ENCODE peak calls at places on chromosomes 3 and 15, in eight cellular contexts. One of them, this sample, is unnamed.

GRCh38 chr3:181326637-181327223 is 337.2 kb upstream of the DNAJC19 start:
- DNase-seq in T-helper 17 cell: no peak
- DNase-seq in HFFc6: no peak
- DNase-seq in NCI-H2227 treated with DMSO at 0.1 percent for 48 hours: no peak
- DNase-seq in transverse colon: no peak
- DNase-seq in NCI-H1417: peak
- DNase-seq in GM04504: no peak
- DNase-seq in astrocyte of the spinal cord: peak
- DNase-seq in this sample: no peak

GRCh38 chr15:44726568-44727461 is 9.5 kb upstream of the TRIM69 start:
- DNase-seq in T-helper 17 cell: peak
- DNase-seq in HFFc6: peak
- DNase-seq in NCI-H2227 treated with DMSO at 0.1 percent for 48 hours: no peak
- DNase-seq in transverse colon: peak
- DNase-seq in NCI-H1417: peak
- DNase-seq in GM04504: peak
- DNase-seq in astrocyte of the spinal cord: peak
- DNase-seq in this sample: no peak

GRCh38 chr15:23516866-23517265 is 48.6 kb upstream of the MKRN3 start:
- DNase-seq in T-helper 17 cell: no peak
- DNase-seq in HFFc6: no peak
- DNase-seq in NCI-H2227 treated with DMSO at 0.1 percent for 48 hours: no peak
- DNase-seq in transverse colon: no peak
- DNase-seq in NCI-H1417: no peak
- DNase-seq in GM04504: no peak
- DNase-seq in astrocyte of the spinal cord: no peak
- DNase-seq in this sample: no peak

GRCh38 chr3:35899245-35899644 is 259.9 kb downstream of the ARPP21 start:
- DNase-seq in T-helper 17 cell: no peak
- DNase-seq in HFFc6: no peak
- DNase-seq in NCI-H2227 treated with DMSO at 0.1 percent for 48 hours: no peak
- DNase-seq in transverse colon: no peak
- DNase-seq in NCI-H1417: no peak
- DNase-seq in GM04504: no peak
- DNase-seq in astrocyte of the spinal cord: no peak
- DNase-seq in this sample: no peak

GRCh38 chr3:44712455-44713075 is at the start of gene ZNF502:
- DNase-seq in T-helper 17 cell: peak
- DNase-seq in HFFc6: no peak
- DNase-seq in NCI-H2227 treated with DMSO at 0.1 percent for 48 hours: peak
- DNase-seq in transverse colon: peak
- DNase-seq in NCI-H1417: no peak
- DNase-seq in GM04504: peak
- DNase-seq in astrocyte of the spinal cord: peak
- DNase-seq in this sample: peak

GRCh38 chr3:128800241-128801187 is 74.5 kb downstream of the RAB7A start:
- DNase-seq in T-helper 17 cell: no peak
- DNase-seq in HFFc6: no peak
- DNase-seq in NCI-H2227 treated with DMSO at 0.1 percent for 48 hours: peak
- DNase-seq in transverse colon: no peak
- DNase-seq in NCI-H1417: no peak
- DNase-seq in GM04504: no peak
- DNase-seq in astrocyte of the spinal cord: peak
- DNase-seq in this sample: no peak

GRCh38 chr15:74815121-74815933 is 2.7 kb downstream of the LMAN1L start:
- DNase-seq in T-helper 17 cell: no peak
- DNase-seq in HFFc6: no peak
- DNase-seq in NCI-H2227 treated with DMSO at 0.1 percent for 48 hours: no peak
- DNase-seq in transverse colon: peak
- DNase-seq in NCI-H1417: no peak
- DNase-seq in GM04504: no peak
- DNase-seq in astrocyte of the spinal cord: no peak
- DNase-seq in this sample: no peak

GRCh38 chr3:25885544-25885943 is 95.7 kb downstream of the OXSM start:
- DNase-seq in T-helper 17 cell: no peak
- DNase-seq in HFFc6: no peak
- DNase-seq in NCI-H2227 treated with DMSO at 0.1 percent for 48 hours: no peak
- DNase-seq in transverse colon: no peak
- DNase-seq in NCI-H1417: no peak
- DNase-seq in GM04504: no peak
- DNase-seq in astrocyte of the spinal cord: no peak
- DNase-seq in this sample: no peak

GRCh38 chr3:144235489-144235888 is 263.9 kb downstream of the DIPK2A start:
- DNase-seq in T-helper 17 cell: no peak
- DNase-seq in HFFc6: no peak
- DNase-seq in NCI-H2227 treated with DMSO at 0.1 percent for 48 hours: no peak
- DNase-seq in transverse colon: no peak
- DNase-seq in NCI-H1417: no peak
- DNase-seq in GM04504: no peak
- DNase-seq in astrocyte of the spinal cord: no peak
- DNase-seq in this sample: no peak

GRCh38 chr3:13069495-13069894 is 3.7 kb downstream of the IQSEC1 start:
- DNase-seq in T-helper 17 cell: no peak
- DNase-seq in HFFc6: no peak
- DNase-seq in NCI-H2227 treated with DMSO at 0.1 percent for 48 hours: no peak
- DNase-seq in transverse colon: peak
- DNase-seq in NCI-H1417: no peak
- DNase-seq in GM04504: no peak
- DNase-seq in astrocyte of the spinal cord: no peak
- DNase-seq in this sample: no peak

GRCh38 chr3:56219894-56220805 is 248.1 kb downstream of the ERC2 start:
- DNase-seq in T-helper 17 cell: no peak
- DNase-seq in HFFc6: no peak
- DNase-seq in NCI-H2227 treated with DMSO at 0.1 percent for 48 hours: no peak
- DNase-seq in transverse colon: no peak
- DNase-seq in NCI-H1417: peak
- DNase-seq in GM04504: no peak
- DNase-seq in astrocyte of the spinal cord: no peak
- DNase-seq in this sample: no peak

GRCh38 chr3:4675704-4676103 is 182.6 kb downstream of the ITPR1 start:
- DNase-seq in T-helper 17 cell: no peak
- DNase-seq in HFFc6: no peak
- DNase-seq in NCI-H2227 treated with DMSO at 0.1 percent for 48 hours: no peak
- DNase-seq in transverse colon: no peak
- DNase-seq in NCI-H1417: no peak
- DNase-seq in GM04504: no peak
- DNase-seq in astrocyte of the spinal cord: no peak
- DNase-seq in this sample: no peak

GRCh38 chr15:100308222-100309007 is 33.4 kb downstream of the ADAMTS17 start:
- DNase-seq in T-helper 17 cell: no peak
- DNase-seq in HFFc6: no peak
- DNase-seq in NCI-H2227 treated with DMSO at 0.1 percent for 48 hours: no peak
- DNase-seq in transverse colon: no peak
- DNase-seq in NCI-H1417: peak
- DNase-seq in GM04504: no peak
- DNase-seq in astrocyte of the spinal cord: no peak
- DNase-seq in this sample: no peak

GRCh38 chr15:55457401-55458022 is 49.2 kb downstream of the PIERCE2 start:
- DNase-seq in T-helper 17 cell: no peak
- DNase-seq in HFFc6: no peak
- DNase-seq in NCI-H2227 treated with DMSO at 0.1 percent for 48 hours: no peak
- DNase-seq in transverse colon: no peak
- DNase-seq in NCI-H1417: peak
- DNase-seq in GM04504: no peak
- DNase-seq in astrocyte of the spinal cord: no peak
- DNase-seq in this sample: peak

GRCh38 chr15:90851114-90851513 is 17.3 kb upstream of the FURIN start:
- DNase-seq in T-helper 17 cell: peak
- DNase-seq in HFFc6: no peak
- DNase-seq in NCI-H2227 treated with DMSO at 0.1 percent for 48 hours: no peak
- DNase-seq in transverse colon: no peak
- DNase-seq in NCI-H1417: no peak
- DNase-seq in GM04504: no peak
- DNase-seq in astrocyte of the spinal cord: no peak
- DNase-seq in this sample: no peak

GRCh38 chr3:12165909-12166308 is 7.2 kb upstream of the TIMP4 start:
- DNase-seq in T-helper 17 cell: no peak
- DNase-seq in HFFc6: no peak
- DNase-seq in NCI-H2227 treated with DMSO at 0.1 percent for 48 hours: no peak
- DNase-seq in transverse colon: no peak
- DNase-seq in NCI-H1417: no peak
- DNase-seq in GM04504: no peak
- DNase-seq in astrocyte of the spinal cord: no peak
- DNase-seq in this sample: no peak

GRCh38 chr3:123392871-123393620 is 55.8 kb downstream of the ADCY5 start:
- DNase-seq in T-helper 17 cell: no peak
- DNase-seq in HFFc6: peak
- DNase-seq in NCI-H2227 treated with DMSO at 0.1 percent for 48 hours: no peak
- DNase-seq in transverse colon: no peak
- DNase-seq in NCI-H1417: peak
- DNase-seq in GM04504: no peak
- DNase-seq in astrocyte of the spinal cord: no peak
- DNase-seq in this sample: no peak

GRCh38 chr3:142896201-142896755 is 7.4 kb upstream of the PCOLCE2 start:
- DNase-seq in T-helper 17 cell: no peak
- DNase-seq in HFFc6: peak
- DNase-seq in NCI-H2227 treated with DMSO at 0.1 percent for 48 hours: no peak
- DNase-seq in transverse colon: no peak
- DNase-seq in NCI-H1417: no peak
- DNase-seq in GM04504: peak
- DNase-seq in astrocyte of the spinal cord: peak
- DNase-seq in this sample: no peak

GRCh38 chr3:150202696-150203095 is 205.4 kb upstream of the TSC22D2 start:
- DNase-seq in T-helper 17 cell: no peak
- DNase-seq in HFFc6: no peak
- DNase-seq in NCI-H2227 treated with DMSO at 0.1 percent for 48 hours: no peak
- DNase-seq in transverse colon: no peak
- DNase-seq in NCI-H1417: peak
- DNase-seq in GM04504: no peak
- DNase-seq in astrocyte of the spinal cord: no peak
- DNase-seq in this sample: no peak

GRCh38 chr3:58351920-58352319 is 19.2 kb downstream of the PXK start:
- DNase-seq in T-helper 17 cell: no peak
- DNase-seq in HFFc6: no peak
- DNase-seq in NCI-H2227 treated with DMSO at 0.1 percent for 48 hours: no peak
- DNase-seq in transverse colon: no peak
- DNase-seq in NCI-H1417: peak
- DNase-seq in GM04504: no peak
- DNase-seq in astrocyte of the spinal cord: no peak
- DNase-seq in this sample: no peak

GRCh38 chr15:61314443-61314842 is 85.3 kb upstream of the RORA start:
- DNase-seq in T-helper 17 cell: no peak
- DNase-seq in HFFc6: no peak
- DNase-seq in NCI-H2227 treated with DMSO at 0.1 percent for 48 hours: no peak
- DNase-seq in transverse colon: no peak
- DNase-seq in NCI-H1417: no peak
- DNase-seq in GM04504: no peak
- DNase-seq in astrocyte of the spinal cord: no peak
- DNase-seq in this sample: no peak

GRCh38 chr15:63006032-63006878 is 36.3 kb upstream of the TPM1 start:
- DNase-seq in T-helper 17 cell: no peak
- DNase-seq in HFFc6: no peak
- DNase-seq in NCI-H2227 treated with DMSO at 0.1 percent for 48 hours: no peak
- DNase-seq in transverse colon: no peak
- DNase-seq in NCI-H1417: no peak
- DNase-seq in GM04504: no peak
- DNase-seq in astrocyte of the spinal cord: no peak
- DNase-seq in this sample: no peak

GRCh38 chr15:46080018-46080417 is 445.2 kb downstream of the SQOR start:
- DNase-seq in T-helper 17 cell: no peak
- DNase-seq in HFFc6: no peak
- DNase-seq in NCI-H2227 treated with DMSO at 0.1 percent for 48 hours: peak
- DNase-seq in transverse colon: no peak
- DNase-seq in NCI-H1417: peak
- DNase-seq in GM04504: no peak
- DNase-seq in astrocyte of the spinal cord: peak
- DNase-seq in this sample: no peak

GRCh38 chr3:31957106-31957505 is 24.0 kb downstream of the OSBPL10 start:
- DNase-seq in T-helper 17 cell: no peak
- DNase-seq in HFFc6: no peak
- DNase-seq in NCI-H2227 treated with DMSO at 0.1 percent for 48 hours: no peak
- DNase-seq in transverse colon: no peak
- DNase-seq in NCI-H1417: no peak
- DNase-seq in GM04504: no peak
- DNase-seq in astrocyte of the spinal cord: peak
- DNase-seq in this sample: no peak

GRCh38 chr15:51801391-51801835 is 28.0 kb upstream of the TMOD3 start:
- DNase-seq in T-helper 17 cell: no peak
- DNase-seq in HFFc6: no peak
- DNase-seq in NCI-H2227 treated with DMSO at 0.1 percent for 48 hours: no peak
- DNase-seq in transverse colon: no peak
- DNase-seq in NCI-H1417: no peak
- DNase-seq in GM04504: no peak
- DNase-seq in astrocyte of the spinal cord: peak
- DNase-seq in this sample: no peak

GRCh38 chr3:125622381-125622788 is 27.1 kb upstream of the OSBPL11 start:
- DNase-seq in T-helper 17 cell: no peak
- DNase-seq in HFFc6: no peak
- DNase-seq in NCI-H2227 treated with DMSO at 0.1 percent for 48 hours: no peak
- DNase-seq in transverse colon: no peak
- DNase-seq in NCI-H1417: no peak
- DNase-seq in GM04504: no peak
- DNase-seq in astrocyte of the spinal cord: no peak
- DNase-seq in this sample: peak

GRCh38 chr3:8482960-8483665 is 18.5 kb upstream of the LMCD1 start:
- DNase-seq in T-helper 17 cell: no peak
- DNase-seq in HFFc6: peak
- DNase-seq in NCI-H2227 treated with DMSO at 0.1 percent for 48 hours: no peak
- DNase-seq in transverse colon: peak
- DNase-seq in NCI-H1417: no peak
- DNase-seq in GM04504: peak
- DNase-seq in astrocyte of the spinal cord: peak
- DNase-seq in this sample: peak

GRCh38 chr3:115164374-115165221 is 17.5 kb upstream of the ZBTB20 start:
- DNase-seq in T-helper 17 cell: no peak
- DNase-seq in HFFc6: no peak
- DNase-seq in NCI-H2227 treated with DMSO at 0.1 percent for 48 hours: no peak
- DNase-seq in transverse colon: no peak
- DNase-seq in NCI-H1417: no peak
- DNase-seq in GM04504: no peak
- DNase-seq in astrocyte of the spinal cord: peak
- DNase-seq in this sample: no peak

GRCh38 chr15:93859176-93859575 is 372.2 kb upstream of the MCTP2 start:
- DNase-seq in T-helper 17 cell: no peak
- DNase-seq in HFFc6: no peak
- DNase-seq in NCI-H2227 treated with DMSO at 0.1 percent for 48 hours: no peak
- DNase-seq in transverse colon: no peak
- DNase-seq in NCI-H1417: no peak
- DNase-seq in GM04504: no peak
- DNase-seq in astrocyte of the spinal cord: no peak
- DNase-seq in this sample: no peak

GRCh38 chr3:120435621-120436020 is 15.2 kb downstream of the FSTL1 start:
- DNase-seq in T-helper 17 cell: no peak
- DNase-seq in HFFc6: peak
- DNase-seq in NCI-H2227 treated with DMSO at 0.1 percent for 48 hours: no peak
- DNase-seq in transverse colon: no peak
- DNase-seq in NCI-H1417: peak
- DNase-seq in GM04504: no peak
- DNase-seq in astrocyte of the spinal cord: peak
- DNase-seq in this sample: no peak

GRCh38 chr3:114829786-114830185 is 317.3 kb downstream of the ZBTB20 start:
- DNase-seq in T-helper 17 cell: no peak
- DNase-seq in HFFc6: no peak
- DNase-seq in NCI-H2227 treated with DMSO at 0.1 percent for 48 hours: no peak
- DNase-seq in transverse colon: no peak
- DNase-seq in NCI-H1417: no peak
- DNase-seq in GM04504: no peak
- DNase-seq in astrocyte of the spinal cord: no peak
- DNase-seq in this sample: no peak

GRCh38 chr15:69081310-69082004 is 67.0 kb downstream of the NOX5 start:
- DNase-seq in T-helper 17 cell: no peak
- DNase-seq in HFFc6: peak
- DNase-seq in NCI-H2227 treated with DMSO at 0.1 percent for 48 hours: no peak
- DNase-seq in transverse colon: no peak
- DNase-seq in NCI-H1417: no peak
- DNase-seq in GM04504: no peak
- DNase-seq in astrocyte of the spinal cord: peak
- DNase-seq in this sample: no peak